ENCODE peak calls at places on chromosomes 6 and 20, in six cellular contexts. M is CD8-positive, alpha-beta T cell; Y is NCI-H2029 treated with DMSO at 0.1 percent for 48 hours; S is NCI-H1417; L is NCI-H1436 treated with DMSO at 0.1 percent for 48 hours; B is EH. O is an unnamed sample.

GRCh38 chr20:35226775-35227681 is 538 bp downstream of the MMP24 start:
- DNase-seq in M (peak), Y (peak), S (peak), L (no peak), B (peak), O (peak)

GRCh38 chr6:16800942-16801341 is 39.7 kb upstream of the ATXN1 start:
- DNase-seq in M (no peak), Y (no peak), S (no peak), L (no peak), B (peak), O (peak)

GRCh38 chr6:113995632-113996031 is 24.7 kb upstream of the HDAC2 start:
- DNase-seq in M (no peak), Y (peak), S (peak), L (no peak), B (peak), O (peak)

GRCh38 chr6:161327360-161327953 is 53.6 kb upstream of the AGPAT4 start:
- DNase-seq in M (no peak), Y (no peak), S (no peak), L (no peak), B (no peak), O (peak)

GRCh38 chr6:138250513-138251247 is 32.4 kb upstream of the PBOV1 start:
- DNase-seq in M (no peak), Y (no peak), S (peak), L (no peak), B (peak), O (peak)

GRCh38 chr20:29079769-29080690 is 2177.4 kb upstream of the DEFB115 start:
- DNase-seq in M (no peak), Y (no peak), S (no peak), L (no peak), B (no peak), O (peak)

GRCh38 chr20:53707341-53708102 is 113.9 kb upstream of the ZNF217 start:
- DNase-seq in M (no peak), Y (no peak), S (no peak), L (no peak), B (peak), O (peak)

GRCh38 chr20:32642257-32643046 is 31.3 kb downstream of the C20orf203 start:
- DNase-seq in M (no peak), Y (no peak), S (no peak), L (no peak), B (no peak), O (no peak)

GRCh38 chr20:63777614-63778013 is 38.0 kb downstream of the SLC2A4RG start:
- DNase-seq in M (no peak), Y (no peak), S (no peak), L (no peak), B (no peak), O (no peak)

GRCh38 chr6:45049188-45049843 is 278.8 kb upstream of the RUNX2 start:
- DNase-seq in M (no peak), Y (no peak), S (no peak), L (no peak), B (peak), O (peak)

GRCh38 chr20:52402950-52403349 is 211.4 kb upstream of the ZFP64 start:
- DNase-seq in M (no peak), Y (no peak), S (no peak), L (no peak), B (no peak), O (no peak)

GRCh38 chr20:5735845-5736530 is 14.2 kb upstream of the SHLD1 start:
- DNase-seq in M (no peak), Y (peak), S (no peak), L (no peak), B (no peak), O (peak)

GRCh38 chr6:135233676-135234491 is 52.8 kb downstream of the MYB start:
- DNase-seq in M (no peak), Y (no peak), S (no peak), L (no peak), B (no peak), O (no peak)

GRCh38 chr6:39865011-39865888 is 69.0 kb downstream of the MOCS1 start:
- DNase-seq in M (peak), Y (peak), S (no peak), L (no peak), B (peak), O (peak)

GRCh38 chr6:3440911-3441310 is 15.9 kb downstream of the SLC22A23 start:
- DNase-seq in M (no peak), Y (no peak), S (no peak), L (no peak), B (no peak), O (no peak)

GRCh38 chr20:36167826-36168634 is 13.5 kb downstream of the EPB41L1 start:
- DNase-seq in M (no peak), Y (no peak), S (no peak), L (no peak), B (peak), O (peak)

GRCh38 chr6:163878656-163879055 is 464.1 kb downstream of the QKI start:
- DNase-seq in M (no peak), Y (no peak), S (no peak), L (no peak), B (no peak), O (no peak)

GRCh38 chr6:3876131-3876530 is 27.0 kb downstream of the FAM50B start:
- DNase-seq in M (peak), Y (no peak), S (no peak), L (no peak), B (no peak), O (no peak)

GRCh38 chr20:61601853-61602252 is 349.8 kb downstream of the CDH4 start:
- DNase-seq in M (no peak), Y (no peak), S (no peak), L (no peak), B (no peak), O (no peak)

GRCh38 chr6:132763269-132763668 is 5.6 kb upstream of the VNN2 start:
- DNase-seq in M (peak), Y (no peak), S (no peak), L (no peak), B (no peak), O (peak)

GRCh38 chr6:116974526-116974925 is 97.5 kb downstream of the RFX6 start:
- DNase-seq in M (no peak), Y (no peak), S (no peak), L (no peak), B (no peak), O (no peak)

GRCh38 chr6:168403370-168404005 is 37.5 kb upstream of the SMOC2 start:
- DNase-seq in M (no peak), Y (no peak), S (no peak), L (no peak), B (no peak), O (no peak)

GRCh38 chr6:107458687-107459282 is 579 bp downstream of the PDSS2 start:
- DNase-seq in M (peak), Y (peak), S (peak), L (no peak), B (peak), O (peak)